ENCODE peak calls at places on chromosome 1, in ten cellular contexts. W is gastroesophageal sphincter; M is CD4-positive, CD25-positive, alpha-beta regulatory T cell; Q is heart left ventricle; D is natural killer cell treated with Interleukin-12 subunit alpha and Interleukin-12 subunit beta and Interleukin-15 and Interleukin-18, amount 100 ng/mL, for 72 hours; C is left lung; T is activated CD4-positive, alpha-beta T cell treated with anti-CD3 and anti-CD28 coated beads for 36 hours; R is heart right ventricle; G is body of pancreas; J is Right ventricle myocardium superior. L is an unnamed sample.

GRCh38 chr1:67537647-67538018 is 107.4 kb upstream of the SERBP1 start:
- ATAC-seq in Q (no peak), J (peak), C (no peak), R (no peak), T (no peak), D (no peak), W (no peak), M (no peak), G (no peak), L (no peak)

GRCh38 chr1:92755541-92756351 is 29.2 kb downstream of the EVI5 start:
- ATAC-seq in D (no peak), J (peak), Q (peak), M (no peak), R (peak), T (no peak), C (peak), G (peak), W (peak), L (no peak)

GRCh38 chr1:215022204-215022603 is 60.3 kb upstream of the KCNK2 start:
- ATAC-seq in Q (no peak), W (peak), C (no peak), M (no peak), J (no peak), T (no peak), D (no peak), R (no peak), G (no peak), L (no peak)

GRCh38 chr1:117661027-117661426 is 55.2 kb downstream of the TENT5C start:
- ATAC-seq in M (peak), Q (no peak), D (no peak), J (no peak), G (no peak), R (no peak), C (no peak), W (no peak), T (peak), L (no peak)

GRCh38 chr1:100609849-100610248 is 71.9 kb downstream of the GPR88 start:
- ATAC-seq in Q (no peak), T (no peak), R (no peak), G (no peak), D (no peak), J (no peak), C (no peak), W (no peak), M (no peak), L (no peak)

GRCh38 chr1:96997717-96998116 is 276.1 kb downstream of the PTBP2 start:
- ATAC-seq in D (no peak), J (no peak), M (no peak), C (no peak), W (no peak), T (no peak), Q (no peak), R (no peak), G (no peak), L (no peak)

GRCh38 chr1:17309701-17310640 is 2.0 kb downstream of the PADI4 start:
- ATAC-seq in Q (no peak), M (no peak), J (no peak), G (no peak), R (no peak), T (no peak), W (no peak), C (no peak), D (no peak), L (no peak)

GRCh38 chr1:113872219-113872934 is 865 bp upstream of the PTPN22 start:
- ATAC-seq in Q (peak), G (no peak), C (peak), T (peak), R (no peak), M (no peak), J (peak), D (peak), W (peak), L (no peak)

GRCh38 chr1:47592296-47592975 is 154.6 kb downstream of the FOXD2 start:
- ATAC-seq in G (no peak), C (no peak), T (no peak), R (no peak), W (no peak), Q (no peak), M (no peak), D (no peak), J (no peak), L (no peak)

GRCh38 chr1:39910263-39910662 is 8.5 kb upstream of the MYCL start:
- ATAC-seq in C (no peak), Q (no peak), D (no peak), R (no peak), G (no peak), M (no peak), J (no peak), T (no peak), W (no peak), L (no peak)

GRCh38 chr1:110060034-110060661 is 10.3 kb downstream of the ALX3 start:
- ATAC-seq in C (peak), R (no peak), J (no peak), Q (no peak), G (no peak), M (peak), T (peak), W (no peak), D (peak), L (peak)